ENCODE peak calls at places on chromosomes 16 and 17, in eight cellular contexts. R is T follicular helper cell, H is dorsolateral prefrontal cortex, Z is AG10803, X is MV-4-11, P is epithelial cell of esophagus, G is spleen, Y is H9. L is an unnamed sample.

GRCh38 chr17:45915263-45915662 is 20.9 kb downstream of the MAPT start:
- DNase-seq in R (no peak), Z (no peak), Y (no peak), P (no peak), X (no peak), G (no peak), H (no peak), L (no peak)

GRCh38 chr17:7707446-7707845 is 2.4 kb downstream of the EFNB3 start:
- DNase-seq in G (no peak), R (no peak), Z (no peak), P (no peak), H (no peak), X (no peak), Y (peak), L (no peak)

GRCh38 chr17:17684901-17685774 is 3.9 kb downstream of the RAI1 start:
- DNase-seq in P (no peak), R (no peak), G (no peak), Z (peak), Y (peak), X (no peak), H (no peak), L (no peak)

GRCh38 chr17:79192503-79193500 is 118.2 kb downstream of the ENGASE start:
- DNase-seq in R (no peak), G (no peak), X (no peak), H (no peak), Y (peak), P (peak), Z (peak), L (no peak)

GRCh38 chr17:27792095-27792494 is 8.2 kb downstream of the NOS2 start:
- DNase-seq in P (no peak), X (no peak), G (no peak), R (no peak), Z (no peak), Y (no peak), H (no peak), L (no peak)

GRCh38 chr17:7476474-7476873 is 3.0 kb downstream of the ZBTB4 start:
- DNase-seq in G (no peak), R (no peak), X (no peak), P (peak), Z (peak), H (no peak), Y (no peak), L (no peak)

GRCh38 chr16:85460983-85461813 is 151.9 kb upstream of the GSE1 start:
- DNase-seq in Y (no peak), G (no peak), H (no peak), X (peak), R (no peak), Z (peak), P (peak), L (no peak)

GRCh38 chr17:57091186-57091618 is 6.2 kb downstream of the AKAP1 start:
- DNase-seq in H (peak), Z (no peak), R (no peak), P (no peak), Y (no peak), X (no peak), G (no peak), L (peak)

GRCh38 chr16:81717662-81718189 is 61.4 kb upstream of the PLCG2 start:
- DNase-seq in H (no peak), P (no peak), G (peak), R (no peak), Z (no peak), Y (no peak), X (no peak), L (no peak)

GRCh38 chr16:56401482-56401881 is 23.9 kb downstream of the AMFR start:
- DNase-seq in G (no peak), P (peak), Z (no peak), R (no peak), H (no peak), X (no peak), Y (peak), L (no peak)